ENCODE peak calls at places on chromosomes 1 and 21, in nine cellular contexts. L is fibroblast of lung, U is spleen, W is thyroid gland, X is breast epithelium, F is PC-9, Q is NB4, K is astrocyte of the cerebellum, H is fibroblast of mammary gland. G is an unnamed sample.

GRCh38 chr21:27649323-27649722 is 682.4 kb upstream of the ADAMTS5 start:
- DNase-seq in L (peak; percentile 88), U (no peak), W (no peak), X (no peak), F (no peak), Q (no peak), K (peak; percentile 33), H (peak; percentile 97), G (peak; percentile 92)

GRCh38 chr21:27674037-27674436 is 707.1 kb upstream of the ADAMTS5 start:
- DNase-seq in L (peak; percentile 84), U (no peak), W (no peak), X (no peak), F (no peak), Q (no peak), K (peak; percentile 42), H (peak; percentile 92), G (peak; percentile 77)

GRCh38 chr1:94852758-94853157 is 32.6 kb downstream of the SLC44A3 start:
- DNase-seq in L (no peak), U (no peak), W (no peak), X (no peak), F (no peak), Q (no peak), K (no peak), H (peak; percentile 22), G (peak; percentile 36)

GRCh38 chr1:200929530-200930278 is 35.0 kb downstream of the INAVA start:
- DNase-seq in L (no peak), U (peak; percentile 20), W (no peak), X (no peak), F (no peak), Q (no peak), K (no peak), H (no peak), G (no peak)

GRCh38 chr1:62321438-62321837 is 2.2 kb upstream of the KANK4 start:
- DNase-seq in L (peak; percentile 89), U (no peak), W (no peak), X (no peak), F (peak; percentile 80), Q (peak; percentile 9), K (no peak), H (peak; percentile 87), G (peak; percentile 24)

GRCh38 chr1:118247593-118247992 is 62.6 kb upstream of the SPAG17 start:
- DNase-seq in L (peak; percentile 4), U (no peak), W (no peak), X (no peak), F (no peak), Q (peak; percentile 19), K (no peak), H (peak; percentile 23), G (peak; percentile 10)

GRCh38 chr21:26099610-26100219 is 70.9 kb downstream of the APP start:
- DNase-seq in L (no peak), U (no peak), W (no peak), X (no peak), F (no peak), Q (no peak), K (no peak), H (no peak), G (peak; percentile 53)

GRCh38 chr1:117754061-117754969 is 148.5 kb downstream of the TENT5C start:
- DNase-seq in L (peak; percentile 59), U (no peak), W (peak; percentile 77), X (no peak), F (peak; percentile 68), Q (peak; percentile 61), K (no peak), H (peak; percentile 63), G (peak; percentile 73)

GRCh38 chr21:23542097-23542496 is 2065.2 kb downstream of the MRPL39 start:
- DNase-seq in L (no peak), U (no peak), W (no peak), X (no peak), F (no peak), Q (no peak), K (no peak), H (no peak), G (no peak)

GRCh38 chr1:206664740-206665139 is 20.0 kb upstream of the MAPKAPK2 start:
- DNase-seq in L (no peak), U (no peak), W (no peak), X (no peak), F (no peak), Q (no peak), K (no peak), H (no peak), G (no peak)

GRCh38 chr1:211482306-211482705 is 9.7 kb downstream of the RD3 start:
- DNase-seq in L (no peak), U (peak; percentile 8), W (no peak), X (no peak), F (no peak), Q (no peak), K (no peak), H (no peak), G (no peak)

GRCh38 chr1:231185391-231185790 is 23.5 kb downstream of the TRIM67 start:
- DNase-seq in L (no peak), U (peak; percentile 57), W (no peak), X (no peak), F (no peak), Q (no peak), K (no peak), H (no peak), G (no peak)
- H3K4me3 ChIP-seq in L (no peak overlapping the region), U (no peak overlapping the region), W (no peak overlapping the region), X (no peak overlapping the region), F (no peak overlapping the region), Q (no peak overlapping the region), K (no peak overlapping the region), H (no peak overlapping the region), G (no peak overlapping the region)

DNA sequence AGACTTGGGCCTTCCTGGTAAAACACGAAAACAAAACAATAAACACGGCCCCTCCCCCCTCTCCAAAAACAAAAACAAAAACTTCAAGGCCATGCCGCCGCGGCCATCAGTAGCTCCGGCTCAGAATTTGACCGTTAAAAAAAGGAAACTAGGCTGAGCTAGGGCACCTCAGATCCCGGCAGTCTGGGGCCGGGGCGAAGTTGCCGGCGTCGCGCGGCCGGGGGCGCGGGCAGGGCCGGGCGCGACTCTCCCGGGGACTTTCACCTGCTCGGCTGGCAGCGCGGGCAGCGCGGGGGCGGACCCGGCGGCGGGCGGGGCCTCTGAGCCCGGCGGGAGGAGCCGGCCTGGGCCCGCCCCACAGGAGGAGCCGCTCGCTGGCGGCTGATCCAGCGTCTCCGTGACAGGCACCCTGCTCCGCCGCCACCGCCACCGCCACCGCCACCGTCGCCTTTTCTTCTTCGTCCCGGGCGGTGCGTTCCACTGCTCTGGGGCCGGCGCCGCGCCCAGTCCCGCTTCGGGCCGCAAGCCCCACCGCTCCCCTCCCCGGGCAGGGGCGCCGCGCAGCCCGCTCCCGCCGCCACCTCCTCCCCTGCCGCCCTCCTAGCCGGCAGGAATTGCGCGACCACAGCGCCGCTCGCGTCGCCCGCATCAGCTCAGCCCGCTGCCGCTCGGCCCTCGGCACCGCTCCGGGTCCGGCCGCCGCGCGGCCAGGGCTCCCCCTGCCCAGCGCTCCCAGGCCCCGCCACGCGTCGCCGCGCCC is at the start of gene NOS1AP:
- DNase-seq in L (peak; percentile 38), U (peak; percentile 96), W (peak; percentile 85), X (peak; percentile 79), F (peak; percentile 49), Q (peak; percentile 77), K (no peak), H (peak; percentile 14), G (peak; percentile 30)
- TF ChIP-seq CTCF in L (no peak), U (no peak), W (no peak), X (no peak), F (no peak), Q (no peak), K (no peak), H (no peak), G (no peak)

DNA sequence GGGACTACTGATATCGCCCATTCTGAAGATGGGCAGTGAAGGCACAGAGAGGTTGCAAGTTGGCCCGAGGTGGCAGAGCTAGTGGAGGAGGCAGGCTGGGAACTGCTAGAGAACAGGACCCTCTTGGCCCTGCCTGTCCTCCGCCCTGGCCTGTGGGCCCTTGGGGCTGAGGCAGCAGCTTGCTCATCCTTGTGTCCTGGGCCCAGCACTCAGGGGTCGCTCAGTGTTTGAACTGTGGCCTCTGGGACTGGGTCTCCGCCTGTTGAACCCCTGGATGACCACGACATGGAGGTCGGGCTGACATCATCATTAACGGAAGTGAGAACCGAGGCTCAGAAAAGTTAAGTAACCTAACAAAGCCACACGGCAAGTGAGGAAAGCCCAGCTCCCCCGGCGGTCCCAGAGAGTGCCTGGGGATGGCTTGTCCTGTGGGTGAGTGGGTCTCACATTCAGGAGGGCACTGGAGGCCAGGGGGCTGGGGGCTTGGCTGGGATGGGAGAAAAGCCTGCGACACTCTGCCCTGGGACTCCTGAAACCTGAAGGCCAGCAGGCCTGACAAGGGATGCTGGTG is 23.0 kb upstream of the DDOST start:
- DNase-seq in L (no peak), U (no peak), W (no peak), X (no peak), F (no peak), Q (no peak), K (no peak), H (no peak), G (no peak)
- H3K4me3 ChIP-seq in L (no peak overlapping the region), U (peak overlapping the region; percentile 66), W (no peak overlapping the region), X (peak overlapping the region; percentile 31), F (no peak overlapping the region), Q (no peak overlapping the region), K (no peak overlapping the region), H (no peak overlapping the region), G (no peak overlapping the region)

GRCh38 chr1:185317034-185317885 is at the start of gene IVNS1ABP:
- DNase-seq in L (peak; percentile 90), U (peak; percentile 98), W (peak; percentile 96), X (peak; percentile 95), F (peak; percentile 91), Q (peak; percentile 97), K (peak; percentile 76), H (peak; percentile 83), G (peak; percentile 91)

GRCh38 chr1:185317886-185318310 is 855 bp upstream of the IVNS1ABP start:
- DNase-seq in L (peak; percentile 13), U (peak; percentile 87), W (peak; percentile 47), X (no peak), F (peak; percentile 63), Q (no peak), K (no peak), H (no peak), G (no peak)

GRCh38 chr1:185314416-185314815 is 2.6 kb downstream of the IVNS1ABP start:
- DNase-seq in L (no peak), U (no peak), W (no peak), X (no peak), F (no peak), Q (no peak), K (no peak), H (no peak), G (no peak)

GRCh38 chr1:185315364-185316108 is 1.5 kb downstream of the IVNS1ABP start:
- DNase-seq in L (peak; percentile 23), U (no peak), W (no peak), X (no peak), F (no peak), Q (peak; percentile 21), K (no peak), H (no peak), G (no peak)

DNA sequence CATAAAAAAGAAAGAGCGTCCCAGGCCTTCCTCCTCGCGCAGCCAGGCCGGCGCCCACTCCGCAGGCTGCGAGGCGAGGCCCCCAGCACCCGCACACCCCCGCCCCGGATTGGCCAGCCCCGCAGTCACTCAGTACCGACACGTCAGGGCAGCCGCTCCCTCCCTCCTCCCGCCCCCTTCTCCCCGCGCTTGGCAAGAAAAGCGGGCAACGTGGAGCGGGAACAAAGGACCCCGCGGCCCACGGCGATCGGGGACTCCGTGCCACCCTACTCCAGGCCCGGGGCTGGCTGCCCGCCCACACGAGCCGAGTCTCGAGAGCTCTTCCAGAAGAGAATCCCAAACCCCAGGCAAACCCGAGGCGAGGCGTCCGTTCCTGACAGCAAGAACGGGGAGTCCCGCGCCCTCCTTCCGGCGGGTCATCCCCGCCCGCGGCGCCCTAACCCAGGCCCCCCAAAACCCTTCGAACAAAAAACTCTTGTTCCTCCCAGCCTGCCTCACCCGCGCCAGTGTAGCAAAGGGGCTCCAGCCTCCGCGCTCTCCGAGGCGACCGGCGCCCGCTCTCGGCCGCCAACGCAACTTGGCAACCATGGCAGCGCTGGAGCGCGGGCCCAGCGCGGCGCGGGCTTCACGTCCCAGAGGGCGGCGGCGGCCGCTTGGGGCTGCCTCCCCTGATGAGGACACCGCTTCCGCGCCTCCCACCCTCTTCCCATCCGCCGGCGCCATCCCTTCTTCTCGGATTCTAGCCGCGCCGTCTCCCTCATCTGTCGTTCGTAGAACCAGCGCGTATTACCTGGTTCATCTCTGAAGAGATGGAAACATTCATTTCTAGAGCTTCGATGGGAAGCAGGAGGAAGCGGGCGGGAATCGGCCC is 645 bp downstream of the IVNS1ABP start:
- DNase-seq in L (peak; percentile 92), U (peak; percentile 98), W (peak; percentile 92), X (peak; percentile 85), F (peak; percentile 51), Q (peak; percentile 91), K (peak; percentile 77), H (peak; percentile 84), G (peak; percentile 90)
- TF ChIP-seq CTCF in L (peak; percentile 3), U (no peak), W (no peak), X (no peak), F (no peak), Q (no peak), K (peak; percentile 23), H (no peak), G (no peak)